ENCODE peak calls at places on chromosomes 13 and 19, in six cellular contexts. One of them, this sample, is unnamed.

GRCh38 chr19:2529473-2529918 is 53.6 kb downstream of the GADD45B start:
- DNase-seq in IMR-90: peak
- DNase-seq in left lung: no peak
- DNase-seq in cardiac fibroblast: peak
- DNase-seq in fibroblast of the aortic adventitia: peak
- DNase-seq in breast epithelium: peak
- DNase-seq in this sample: no peak

GRCh38 chr13:44191504-44192171 is 182.0 kb upstream of the SERP2 start:
- DNase-seq in fibroblast of the aortic adventitia: peak
- DNase-seq in cardiac fibroblast: peak
- DNase-seq in breast epithelium: peak
- DNase-seq in left lung: no peak
- DNase-seq in IMR-90: peak
- DNase-seq in this sample: no peak

GRCh38 chr13:39311619-39312018 is 273.4 kb downstream of the NHLRC3 start:
- DNase-seq in left lung: no peak
- DNase-seq in cardiac fibroblast: peak
- DNase-seq in IMR-90: no peak
- DNase-seq in breast epithelium: no peak
- DNase-seq in fibroblast of the aortic adventitia: peak
- DNase-seq in this sample: no peak

GRCh38 chr13:33087790-33088189 is 71.6 kb downstream of the KL start:
- DNase-seq in breast epithelium: no peak
- DNase-seq in left lung: no peak
- DNase-seq in cardiac fibroblast: peak
- DNase-seq in IMR-90: no peak
- DNase-seq in fibroblast of the aortic adventitia: peak
- DNase-seq in this sample: no peak

GRCh38 chr13:26198116-26198515 is 24.0 kb downstream of the RNF6 start:
- DNase-seq in breast epithelium: no peak
- DNase-seq in left lung: no peak
- DNase-seq in cardiac fibroblast: no peak
- DNase-seq in IMR-90: no peak
- DNase-seq in fibroblast of the aortic adventitia: no peak
- DNase-seq in this sample: no peak

GRCh38 chr13:48317511-48317981 is 14.0 kb downstream of the RB1 start:
- DNase-seq in left lung: no peak
- DNase-seq in fibroblast of the aortic adventitia: no peak
- DNase-seq in IMR-90: no peak
- DNase-seq in breast epithelium: no peak
- DNase-seq in cardiac fibroblast: no peak
- DNase-seq in this sample: no peak

GRCh38 chr13:35871561-35871960 is 259.6 kb downstream of the DCLK1 start:
- DNase-seq in IMR-90: no peak
- DNase-seq in cardiac fibroblast: no peak
- DNase-seq in left lung: no peak
- DNase-seq in breast epithelium: no peak
- DNase-seq in fibroblast of the aortic adventitia: no peak
- DNase-seq in this sample: no peak

GRCh38 chr19:16143399-16144215 is at the start of gene HSH2D:
- DNase-seq in cardiac fibroblast: no peak
- DNase-seq in breast epithelium: peak
- DNase-seq in fibroblast of the aortic adventitia: no peak
- DNase-seq in IMR-90: no peak
- DNase-seq in left lung: peak
- DNase-seq in this sample: no peak

GRCh38 chr13:51500687-51501086 is 47.9 kb upstream of the INTS6 start:
- DNase-seq in breast epithelium: no peak
- DNase-seq in cardiac fibroblast: peak
- DNase-seq in left lung: no peak
- DNase-seq in IMR-90: no peak
- DNase-seq in fibroblast of the aortic adventitia: no peak
- DNase-seq in this sample: no peak

GRCh38 chr19:39833464-39834286 is at the start of gene DYRK1B:
- DNase-seq in breast epithelium: peak
- DNase-seq in cardiac fibroblast: peak
- DNase-seq in IMR-90: peak
- DNase-seq in fibroblast of the aortic adventitia: peak
- DNase-seq in left lung: peak
- DNase-seq in this sample: peak

GRCh38 chr13:26660761-26661160 is 99.8 kb downstream of the GPR12 start:
- DNase-seq in fibroblast of the aortic adventitia: no peak
- DNase-seq in IMR-90: no peak
- DNase-seq in breast epithelium: no peak
- DNase-seq in left lung: no peak
- DNase-seq in cardiac fibroblast: no peak
- DNase-seq in this sample: no peak

GRCh38 chr13:21218351-21219043 is 42.0 kb downstream of the MRPL57 start:
- DNase-seq in fibroblast of the aortic adventitia: no peak
- DNase-seq in IMR-90: no peak
- DNase-seq in cardiac fibroblast: no peak
- DNase-seq in left lung: no peak
- DNase-seq in breast epithelium: no peak
- DNase-seq in this sample: no peak

GRCh38 chr19:35718345-35719041 is 690 bp downstream of the KMT2B start:
- DNase-seq in fibroblast of the aortic adventitia: no peak
- DNase-seq in breast epithelium: no peak
- DNase-seq in cardiac fibroblast: peak
- DNase-seq in IMR-90: no peak
- DNase-seq in left lung: peak
- DNase-seq in this sample: no peak

GRCh38 chr13:50584856-50585580 is 258.5 kb downstream of the DLEU7 start:
- DNase-seq in breast epithelium: no peak
- DNase-seq in IMR-90: no peak
- DNase-seq in fibroblast of the aortic adventitia: no peak
- DNase-seq in cardiac fibroblast: no peak
- DNase-seq in left lung: no peak
- DNase-seq in this sample: no peak

GRCh38 chr19:41299755-41300089 is 10.2 kb upstream of the CCDC97 start:
- DNase-seq in left lung: peak
- DNase-seq in cardiac fibroblast: peak
- DNase-seq in fibroblast of the aortic adventitia: peak
- DNase-seq in breast epithelium: no peak
- DNase-seq in IMR-90: peak
- DNase-seq in this sample: no peak

GRCh38 chr13:28442872-28443271 is 52.1 kb downstream of the FLT1 start:
- DNase-seq in cardiac fibroblast: no peak
- DNase-seq in IMR-90: no peak
- DNase-seq in left lung: no peak
- DNase-seq in breast epithelium: no peak
- DNase-seq in fibroblast of the aortic adventitia: no peak
- DNase-seq in this sample: no peak

GRCh38 chr13:33150146-33150545 is 133.9 kb downstream of the KL start:
- DNase-seq in fibroblast of the aortic adventitia: peak
- DNase-seq in IMR-90: peak
- DNase-seq in left lung: no peak
- DNase-seq in cardiac fibroblast: peak
- DNase-seq in breast epithelium: no peak
- DNase-seq in this sample: no peak

GRCh38 chr19:39307233-39307821 is 11.1 kb downstream of the IFNL1 start:
- DNase-seq in fibroblast of the aortic adventitia: no peak
- DNase-seq in left lung: no peak
- DNase-seq in cardiac fibroblast: peak
- DNase-seq in IMR-90: no peak
- DNase-seq in breast epithelium: no peak
- DNase-seq in this sample: no peak

GRCh38 chr19:4268816-4269430 is 10.1 kb upstream of the SHD start:
- DNase-seq in IMR-90: no peak
- DNase-seq in cardiac fibroblast: no peak
- DNase-seq in left lung: no peak
- DNase-seq in fibroblast of the aortic adventitia: no peak
- DNase-seq in breast epithelium: no peak
- DNase-seq in this sample: no peak
- TF ChIP-seq CTCF in IMR-90: no peak
- TF ChIP-seq CTCF in cardiac fibroblast: no peak
- TF ChIP-seq CTCF in left lung: no peak
- TF ChIP-seq CTCF in fibroblast of the aortic adventitia: no peak
- TF ChIP-seq CTCF in breast epithelium: no peak
- TF ChIP-seq CTCF in this sample: no peak

DNA sequence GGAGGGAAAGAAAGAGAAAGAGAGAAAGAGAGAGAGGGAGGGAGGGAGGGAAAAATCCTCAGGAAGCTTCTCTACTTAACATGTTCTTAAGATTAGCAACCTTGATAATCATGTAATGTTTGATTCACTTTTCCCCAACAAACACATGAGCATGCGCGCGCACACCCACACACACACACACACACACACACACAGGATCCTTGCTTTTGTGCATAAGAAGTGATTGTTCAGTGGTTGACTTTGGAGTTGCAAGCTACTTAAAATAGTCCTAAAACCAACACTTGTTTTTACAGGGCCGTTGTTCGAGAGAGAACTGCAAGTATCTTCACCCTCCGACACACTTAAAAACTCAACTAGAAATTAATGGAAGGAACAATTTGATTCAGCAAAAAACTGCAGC is 100.0 kb upstream of the RAP2A start:
- DNase-seq in breast epithelium: no peak
- DNase-seq in fibroblast of the aortic adventitia: no peak
- DNase-seq in left lung: no peak
- DNase-seq in IMR-90: no peak
- DNase-seq in cardiac fibroblast: peak
- DNase-seq in this sample: no peak
- TF ChIP-seq CTCF in breast epithelium: no peak
- TF ChIP-seq CTCF in fibroblast of the aortic adventitia: no peak
- TF ChIP-seq CTCF in left lung: no peak
- TF ChIP-seq CTCF in IMR-90: no peak
- TF ChIP-seq CTCF in cardiac fibroblast: no peak
- TF ChIP-seq CTCF in this sample: no peak

GRCh38 chr19:54648129-54648528 is 14.7 kb upstream of the LILRB4 start:
- DNase-seq in left lung: no peak
- DNase-seq in cardiac fibroblast: no peak
- DNase-seq in IMR-90: no peak
- DNase-seq in fibroblast of the aortic adventitia: no peak
- DNase-seq in breast epithelium: no peak
- DNase-seq in this sample: no peak

GRCh38 chr19:54654447-54655321 is 8.1 kb upstream of the LILRB4 start:
- DNase-seq in cardiac fibroblast: no peak
- DNase-seq in IMR-90: no peak
- DNase-seq in left lung: no peak
- DNase-seq in breast epithelium: no peak
- DNase-seq in fibroblast of the aortic adventitia: no peak
- DNase-seq in this sample: no peak

GRCh38 chr19:54650108-54650666 is 12.6 kb upstream of the LILRB4 start:
- DNase-seq in breast epithelium: no peak
- DNase-seq in fibroblast of the aortic adventitia: no peak
- DNase-seq in cardiac fibroblast: no peak
- DNase-seq in left lung: no peak
- DNase-seq in IMR-90: no peak
- DNase-seq in this sample: no peak

GRCh38 chr19:54653181-54653809 is 9.5 kb upstream of the LILRB4 start:
- DNase-seq in cardiac fibroblast: peak
- DNase-seq in breast epithelium: no peak
- DNase-seq in IMR-90: peak
- DNase-seq in left lung: no peak
- DNase-seq in fibroblast of the aortic adventitia: peak
- DNase-seq in this sample: no peak
- TF ChIP-seq CTCF in cardiac fibroblast: peak
- TF ChIP-seq CTCF in breast epithelium: peak
- TF ChIP-seq CTCF in IMR-90: peak
- TF ChIP-seq CTCF in left lung: peak
- TF ChIP-seq CTCF in fibroblast of the aortic adventitia: peak
- TF ChIP-seq CTCF in this sample: no peak

DNA sequence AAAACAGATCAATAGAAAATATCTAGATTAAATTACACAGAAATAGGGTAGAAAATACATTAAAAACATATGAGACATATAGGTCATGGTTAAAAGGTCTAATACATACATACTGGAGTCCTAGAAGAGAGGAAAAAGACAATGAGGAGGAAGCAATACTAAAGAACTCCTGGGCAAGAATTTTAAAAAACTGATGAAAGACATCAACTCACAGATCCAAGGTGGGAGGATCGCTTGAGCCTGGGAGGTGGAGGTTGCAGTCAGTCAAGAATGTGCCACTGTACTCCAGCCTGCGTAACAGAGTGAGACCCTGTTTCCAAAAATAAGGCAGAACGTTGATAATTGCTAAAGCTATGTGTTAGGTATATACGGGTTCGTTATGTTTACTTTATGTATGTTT is 5.4 kb upstream of the KASH5 start:
- DNase-seq in fibroblast of the aortic adventitia: no peak
- DNase-seq in cardiac fibroblast: no peak
- DNase-seq in IMR-90: no peak
- DNase-seq in left lung: no peak
- DNase-seq in breast epithelium: no peak
- DNase-seq in this sample: no peak
- TF ChIP-seq CTCF in fibroblast of the aortic adventitia: no peak
- TF ChIP-seq CTCF in cardiac fibroblast: no peak
- TF ChIP-seq CTCF in IMR-90: no peak
- TF ChIP-seq CTCF in left lung: no peak
- TF ChIP-seq CTCF in breast epithelium: no peak
- TF ChIP-seq CTCF in this sample: no peak

GRCh38 chr19:54480048-54480447 is 7.0 kb upstream of the CDC42EP5 start:
- DNase-seq in breast epithelium: no peak
- DNase-seq in fibroblast of the aortic adventitia: no peak
- DNase-seq in left lung: no peak
- DNase-seq in IMR-90: no peak
- DNase-seq in cardiac fibroblast: no peak
- DNase-seq in this sample: no peak

GRCh38 chr19:54475706-54476105 is 2.6 kb upstream of the CDC42EP5 start:
- DNase-seq in left lung: no peak
- DNase-seq in IMR-90: no peak
- DNase-seq in fibroblast of the aortic adventitia: no peak
- DNase-seq in breast epithelium: no peak
- DNase-seq in cardiac fibroblast: no peak
- DNase-seq in this sample: no peak

GRCh38 chr19:54478677-54479266 is 5.7 kb upstream of the CDC42EP5 start:
- DNase-seq in cardiac fibroblast: peak
- DNase-seq in IMR-90: peak
- DNase-seq in breast epithelium: no peak
- DNase-seq in left lung: no peak
- DNase-seq in fibroblast of the aortic adventitia: peak
- DNase-seq in this sample: no peak

GRCh38 chr19:54473983-54474382 is 887 bp upstream of the CDC42EP5 start:
- DNase-seq in breast epithelium: no peak
- DNase-seq in IMR-90: no peak
- DNase-seq in left lung: no peak
- DNase-seq in fibroblast of the aortic adventitia: no peak
- DNase-seq in cardiac fibroblast: no peak
- DNase-seq in this sample: no peak

DNA sequence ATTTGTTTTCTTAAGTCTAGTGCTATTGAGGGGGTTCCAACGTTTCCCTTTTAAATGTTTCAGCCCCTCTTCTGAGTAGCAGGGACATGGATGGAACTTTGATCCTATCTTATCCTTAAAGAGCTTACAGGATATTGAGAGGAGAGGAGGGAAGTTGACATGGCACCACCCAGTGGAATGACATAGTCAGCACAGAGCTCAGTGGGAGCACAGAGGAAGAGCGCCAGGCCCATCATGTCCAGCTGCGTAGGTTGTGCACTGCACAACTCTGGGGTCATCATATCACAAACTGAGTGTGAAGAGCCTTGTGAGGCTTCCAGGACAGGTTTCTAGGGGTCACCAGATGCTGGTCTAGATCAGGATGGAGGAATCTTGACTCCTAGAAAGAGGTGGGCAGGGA is 4.6 kb upstream of the CDC42EP5 start:
- DNase-seq in breast epithelium: no peak
- DNase-seq in cardiac fibroblast: no peak
- DNase-seq in IMR-90: no peak
- DNase-seq in fibroblast of the aortic adventitia: no peak
- DNase-seq in left lung: no peak
- DNase-seq in this sample: no peak
- TF ChIP-seq CTCF in breast epithelium: no peak
- TF ChIP-seq CTCF in cardiac fibroblast: no peak
- TF ChIP-seq CTCF in IMR-90: peak
- TF ChIP-seq CTCF in fibroblast of the aortic adventitia: no peak
- TF ChIP-seq CTCF in left lung: no peak
- TF ChIP-seq CTCF in this sample: no peak

This sample was measured in thoracic aorta.